ENCODE peak calls at places on chromosomes 6 and 20, in six cellular contexts. Y is stomach, Z is endothelial cell of umbilical vein, X is tibial artery, L is PC-9, D is A549. E is an unnamed sample.

GRCh38 chr20:41176711-41177552 is 39.6 kb downstream of the PLCG1 start:
- DNase-seq in D (no peak), Y (peak; percentile 21), X (no peak), Z (no peak), L (no peak), E (no peak)

GRCh38 chr6:44534291-44534690 is 146.8 kb downstream of the CDC5L start:
- DNase-seq in D (no peak), Z (no peak), X (no peak), Y (no peak), L (no peak), E (no peak)

GRCh38 chr6:53027131-53027718 is 32.1 kb upstream of the GSTA4 start:
- DNase-seq in X (no peak), Z (no peak), L (no peak), D (no peak), Y (no peak), E (no peak)

GRCh38 chr6:36760685-36761435 is 63.2 kb downstream of the RAB44 start:
- DNase-seq in L (no peak), Y (no peak), D (no peak), Z (no peak), X (no peak), E (no peak)

GRCh38 chr6:118650500-118651281 is 700 bp downstream of the CEP85L start:
- DNase-seq in X (peak; percentile 39), L (peak; percentile 15), Y (peak; percentile 44), Z (no peak), D (peak; percentile 35), E (no peak)

GRCh38 chr6:31930962-31931361 is 3.4 kb downstream of the C2 start:
- DNase-seq in Z (no peak), L (no peak), X (no peak), D (no peak), Y (no peak), E (no peak)

GRCh38 chr20:39108746-39109145 is 146.6 kb downstream of the DHX35 start:
- DNase-seq in X (no peak), Y (no peak), D (peak; percentile 17), L (no peak), Z (peak; percentile 49), E (no peak)

GRCh38 chr20:6857929-6858328 is 90.4 kb downstream of the BMP2 start:
- DNase-seq in Y (no peak), Z (no peak), D (no peak), X (no peak), L (no peak), E (no peak)

GRCh38 chr6:111699123-111699522 is 93.4 kb upstream of the TRAF3IP2 start:
- DNase-seq in Y (no peak), Z (no peak), X (no peak), D (no peak), L (no peak), E (no peak)

GRCh38 chr6:47403801-47404200 is 73.8 kb upstream of the CD2AP start:
- DNase-seq in X (no peak), Z (no peak), D (no peak), L (no peak), Y (no peak), E (no peak)

GRCh38 chr6:159533568-159533967 is 159.5 kb downstream of the SOD2 start:
- DNase-seq in L (no peak), X (no peak), Y (no peak), D (no peak), Z (no peak), E (no peak)

GRCh38 chr20:1890469-1891262 is 4.5 kb upstream of the SIRPA start:
- DNase-seq in Y (no peak), X (no peak), L (no peak), Z (no peak), D (no peak), E (no peak)

GRCh38 chr6:92617726-92618125 is 801.6 kb downstream of the EPHA7 start:
- DNase-seq in L (no peak), D (no peak), X (no peak), Y (no peak), Z (no peak), E (no peak)

GRCh38 chr6:13479206-13479797 is 8.1 kb downstream of the GFOD1 start:
- DNase-seq in X (no peak), L (no peak), Z (no peak), Y (no peak), D (no peak), E (no peak)

GRCh38 chr6:13480631-13481501 is 6.5 kb downstream of the GFOD1 start:
- DNase-seq in X (no peak), Y (no peak), L (no peak), D (peak; percentile 48), Z (peak; percentile 26), E (no peak)

GRCh38 chr6:13478525-13478962 is 8.9 kb downstream of the GFOD1 start:
- DNase-seq in L (no peak), X (no peak), Z (no peak), D (no peak), Y (no peak), E (no peak)

GRCh38 chr6:13484138-13484708 is 3.2 kb downstream of the GFOD1 start:
- DNase-seq in Z (peak; percentile 24), Y (no peak), X (no peak), D (no peak), L (no peak), E (no peak)

DNA sequence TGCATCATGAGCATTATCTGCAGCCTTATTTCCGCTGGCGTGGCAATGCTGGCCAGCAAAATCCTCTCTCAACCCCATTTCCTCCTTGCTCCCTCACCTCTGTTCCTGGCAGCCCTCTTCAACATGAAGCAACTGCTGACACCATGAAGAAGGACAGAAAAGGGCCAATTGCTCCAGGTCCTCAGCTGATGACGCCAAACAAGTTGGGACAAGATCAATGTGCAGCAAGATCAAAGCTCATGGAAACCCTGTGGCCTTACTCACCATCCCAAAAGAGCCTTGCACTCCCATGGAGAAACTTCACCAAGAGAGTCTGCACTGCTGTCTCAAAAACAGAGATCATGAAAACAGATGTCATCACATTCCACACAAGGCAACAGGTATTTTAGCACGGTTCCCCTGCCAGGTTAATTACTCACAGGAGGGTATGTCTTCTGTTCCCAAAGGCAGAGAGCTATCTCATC is 7.4 kb downstream of the GFOD1 start:
- DNase-seq in Z (no peak), L (no peak), D (no peak), Y (no peak), X (no peak), E (peak; percentile 86)
- H3K27ac ChIP-seq in Z (no peak overlapping the region), L (no peak overlapping the region), D (peak overlapping the region; percentile 67), Y (no peak overlapping the region), X (no peak overlapping the region), E (peak overlapping the region; percentile 87)

GRCh38 chr6:84685983-84686584 is 78.3 kb downstream of the TBX18 start:
- DNase-seq in X (no peak), Z (no peak), D (peak; percentile 42), Y (no peak), L (no peak), E (no peak)

GRCh38 chr6:84688187-84688878 is 76.1 kb downstream of the TBX18 start:
- DNase-seq in Z (no peak), X (no peak), L (no peak), Y (no peak), D (no peak), E (no peak)

GRCh38 chr6:84681693-84682326 is 82.6 kb downstream of the TBX18 start:
- DNase-seq in Y (no peak), D (no peak), Z (no peak), L (no peak), X (no peak), E (no peak)

GRCh38 chr6:84691978-84692623 is 72.3 kb downstream of the TBX18 start:
- DNase-seq in D (no peak), X (no peak), Z (no peak), Y (no peak), L (no peak), E (no peak)

DNA sequence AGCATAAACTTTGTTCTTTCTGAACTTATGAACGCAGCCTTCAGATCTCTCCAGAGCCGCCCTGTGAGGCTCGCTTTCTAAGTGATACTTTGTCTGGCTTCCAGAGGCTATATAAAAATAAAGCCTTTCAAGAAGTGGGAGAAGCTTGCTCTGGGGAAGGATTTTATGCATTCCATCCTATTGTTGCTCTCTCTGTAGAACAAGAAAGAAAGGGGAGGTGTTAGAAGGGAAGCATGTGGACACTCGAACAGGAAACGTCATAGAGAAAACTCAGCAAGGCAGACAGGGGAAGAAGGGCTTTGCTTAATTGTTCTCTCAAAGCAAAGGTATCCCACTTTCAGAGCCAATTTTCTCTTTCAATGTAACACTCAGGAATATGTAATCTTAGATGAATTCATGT is 76.9 kb downstream of the TBX18 start:
- DNase-seq in L (no peak), Y (no peak), X (no peak), Z (no peak), D (no peak), E (no peak)
- H3K27ac ChIP-seq in L (no peak overlapping the region), Y (no peak overlapping the region), X (peak overlapping the region; percentile 80), Z (no peak overlapping the region), D (no peak overlapping the region), E (no peak overlapping the region)

GRCh38 chr20:10522328-10522727 is 87.2 kb downstream of the SLX4IP start:
- DNase-seq in Z (peak; percentile 30), D (no peak), L (no peak), X (no peak), Y (no peak), E (no peak)

GRCh38 chr20:10524643-10525042 is 89.5 kb downstream of the SLX4IP start:
- DNase-seq in D (peak; percentile 50), X (no peak), L (peak; percentile 12), Z (no peak), Y (no peak), E (peak; percentile 76)

GRCh38 chr20:10524034-10524476 is 89.0 kb downstream of the SLX4IP start:
- DNase-seq in Y (no peak), X (peak; percentile 77), D (no peak), L (no peak), Z (no peak), E (no peak)

GRCh38 chr20:10521836-10522235 is 86.7 kb downstream of the SLX4IP start:
- DNase-seq in Y (no peak), Z (no peak), X (no peak), D (no peak), L (no peak), E (no peak)

GRCh38 chr20:10523438-10523837 is 88.3 kb downstream of the SLX4IP start:
- DNase-seq in Z (no peak), L (no peak), Y (no peak), X (no peak), D (no peak), E (no peak)
- H3K27ac ChIP-seq in Z (no peak overlapping the region), L (no peak overlapping the region), Y (no peak overlapping the region), X (peak overlapping the region; percentile 22), D (peak overlapping the region; percentile 70), E (peak overlapping the region; percentile 3)

DNA sequence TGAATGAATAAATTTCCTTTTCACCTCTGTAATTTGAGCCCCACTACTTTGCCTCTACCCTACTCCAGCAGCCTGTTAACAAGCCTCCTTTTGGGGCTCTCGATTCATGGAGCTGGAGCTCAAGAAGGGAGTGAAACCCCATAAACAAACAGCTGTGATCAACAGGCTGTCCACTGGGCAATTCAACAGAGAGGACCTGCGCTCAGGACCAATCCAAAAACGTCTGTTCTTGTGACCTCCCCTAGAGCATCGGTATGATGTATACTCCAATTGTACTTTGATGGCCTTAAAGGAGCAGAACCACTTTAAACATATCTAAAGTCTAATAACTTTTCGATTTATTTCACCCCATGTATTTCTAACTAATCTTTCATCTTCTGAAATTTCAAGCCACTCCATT is 37.4 kb downstream of the HIVEP2 start:
- DNase-seq in Z (no peak), X (no peak), Y (no peak), L (no peak), D (no peak), E (no peak)
- H3K27ac ChIP-seq in Z (no peak overlapping the region), X (no peak overlapping the region), Y (no peak overlapping the region), L (no peak overlapping the region), D (no peak overlapping the region), E (no peak overlapping the region)

GRCh38 chr6:156782691-156783320 is 5.6 kb downstream of the ARID1B start:
- DNase-seq in Z (peak; percentile 18), Y (no peak), D (no peak), X (no peak), L (no peak), E (no peak)
- H3K27ac ChIP-seq in Z (peak overlapping the region; percentile 67), Y (peak overlapping the region; percentile 95), D (no peak overlapping the region), X (peak overlapping the region; percentile 96), L (peak overlapping the region; percentile 25), E (peak overlapping the region; percentile 95)

E was measured in epithelial cell of prostate.